ENCODE peak calls at places on chromosomes 6 and 20, in seven cellular contexts. One of them, this sample, is unnamed.

GRCh38 chr6:1679691-1680068 is 70.0 kb downstream of the FOXC1 start:
- DNase-seq in stimulated activated CD4-positive, alpha-beta T cell treated with anti-CD3 and anti-CD28 coated beads, Interleukin-4, amount 100 ng/mL, for 48 hours: no peak
- DNase-seq in NCI-H1694 treated with DMSO at 0.1 percent for 48 hours: no peak
- DNase-seq in epithelial cell of proximal tubule: no peak
- DNase-seq in GM18507: no peak
- DNase-seq in COR-L47: no peak
- DNase-seq in amniotic stem cell: no peak
- DNase-seq in this sample: no peak

GRCh38 chr20:64116016-64116415 is 8.7 kb upstream of the NPBWR2 start:
- DNase-seq in stimulated activated CD4-positive, alpha-beta T cell treated with anti-CD3 and anti-CD28 coated beads, Interleukin-4, amount 100 ng/mL, for 48 hours: no peak
- DNase-seq in amniotic stem cell: no peak
- DNase-seq in epithelial cell of proximal tubule: no peak
- DNase-seq in NCI-H1694 treated with DMSO at 0.1 percent for 48 hours: no peak
- DNase-seq in GM18507: no peak
- DNase-seq in COR-L47: no peak
- DNase-seq in this sample: no peak

GRCh38 chr6:18990313-18990978 is 603.3 kb downstream of the RNF144B start:
- DNase-seq in amniotic stem cell: no peak
- DNase-seq in epithelial cell of proximal tubule: no peak
- DNase-seq in COR-L47: peak
- DNase-seq in NCI-H1694 treated with DMSO at 0.1 percent for 48 hours: no peak
- DNase-seq in stimulated activated CD4-positive, alpha-beta T cell treated with anti-CD3 and anti-CD28 coated beads, Interleukin-4, amount 100 ng/mL, for 48 hours: peak
- DNase-seq in GM18507: peak
- DNase-seq in this sample: no peak

GRCh38 chr6:156617376-156617775 is 159.8 kb upstream of the ARID1B start:
- DNase-seq in stimulated activated CD4-positive, alpha-beta T cell treated with anti-CD3 and anti-CD28 coated beads, Interleukin-4, amount 100 ng/mL, for 48 hours: no peak
- DNase-seq in epithelial cell of proximal tubule: peak
- DNase-seq in COR-L47: no peak
- DNase-seq in GM18507: no peak
- DNase-seq in amniotic stem cell: no peak
- DNase-seq in NCI-H1694 treated with DMSO at 0.1 percent for 48 hours: no peak
- DNase-seq in this sample: peak

GRCh38 chr20:32697608-32698007 is 23.9 kb upstream of the C20orf203 start:
- DNase-seq in stimulated activated CD4-positive, alpha-beta T cell treated with anti-CD3 and anti-CD28 coated beads, Interleukin-4, amount 100 ng/mL, for 48 hours: no peak
- DNase-seq in amniotic stem cell: no peak
- DNase-seq in NCI-H1694 treated with DMSO at 0.1 percent for 48 hours: no peak
- DNase-seq in GM18507: no peak
- DNase-seq in epithelial cell of proximal tubule: no peak
- DNase-seq in COR-L47: no peak
- DNase-seq in this sample: no peak

GRCh38 chr6:69887714-69888345 is 21.5 kb downstream of the COL19A1 start:
- DNase-seq in NCI-H1694 treated with DMSO at 0.1 percent for 48 hours: no peak
- DNase-seq in GM18507: no peak
- DNase-seq in COR-L47: no peak
- DNase-seq in epithelial cell of proximal tubule: no peak
- DNase-seq in stimulated activated CD4-positive, alpha-beta T cell treated with anti-CD3 and anti-CD28 coated beads, Interleukin-4, amount 100 ng/mL, for 48 hours: no peak
- DNase-seq in amniotic stem cell: no peak
- DNase-seq in this sample: no peak

GRCh38 chr20:18537651-18538050 is 29.6 kb upstream of the SMIM26 start:
- DNase-seq in amniotic stem cell: no peak
- DNase-seq in GM18507: no peak
- DNase-seq in epithelial cell of proximal tubule: no peak
- DNase-seq in COR-L47: no peak
- DNase-seq in stimulated activated CD4-positive, alpha-beta T cell treated with anti-CD3 and anti-CD28 coated beads, Interleukin-4, amount 100 ng/mL, for 48 hours: no peak
- DNase-seq in NCI-H1694 treated with DMSO at 0.1 percent for 48 hours: no peak
- DNase-seq in this sample: no peak

GRCh38 chr6:16291739-16292138 is 53.4 kb downstream of the GMPR start:
- DNase-seq in NCI-H1694 treated with DMSO at 0.1 percent for 48 hours: no peak
- DNase-seq in GM18507: no peak
- DNase-seq in epithelial cell of proximal tubule: no peak
- DNase-seq in stimulated activated CD4-positive, alpha-beta T cell treated with anti-CD3 and anti-CD28 coated beads, Interleukin-4, amount 100 ng/mL, for 48 hours: no peak
- DNase-seq in COR-L47: no peak
- DNase-seq in amniotic stem cell: no peak
- DNase-seq in this sample: no peak

GRCh38 chr6:160253714-160254113 is 4.9 kb downstream of the SLC22A2 start:
- DNase-seq in GM18507: no peak
- DNase-seq in stimulated activated CD4-positive, alpha-beta T cell treated with anti-CD3 and anti-CD28 coated beads, Interleukin-4, amount 100 ng/mL, for 48 hours: no peak
- DNase-seq in epithelial cell of proximal tubule: no peak
- DNase-seq in NCI-H1694 treated with DMSO at 0.1 percent for 48 hours: no peak
- DNase-seq in COR-L47: no peak
- DNase-seq in amniotic stem cell: no peak
- DNase-seq in this sample: no peak

GRCh38 chr6:41733349-41733706 is 2.1 kb downstream of the TFEB start:
- DNase-seq in COR-L47: peak
- DNase-seq in epithelial cell of proximal tubule: no peak
- DNase-seq in NCI-H1694 treated with DMSO at 0.1 percent for 48 hours: no peak
- DNase-seq in GM18507: no peak
- DNase-seq in amniotic stem cell: no peak
- DNase-seq in stimulated activated CD4-positive, alpha-beta T cell treated with anti-CD3 and anti-CD28 coated beads, Interleukin-4, amount 100 ng/mL, for 48 hours: no peak
- DNase-seq in this sample: no peak

GRCh38 chr6:113094781-113095180 is 747.7 kb downstream of the RFPL4B start:
- DNase-seq in amniotic stem cell: peak
- DNase-seq in COR-L47: no peak
- DNase-seq in GM18507: no peak
- DNase-seq in epithelial cell of proximal tubule: no peak
- DNase-seq in stimulated activated CD4-positive, alpha-beta T cell treated with anti-CD3 and anti-CD28 coated beads, Interleukin-4, amount 100 ng/mL, for 48 hours: no peak
- DNase-seq in NCI-H1694 treated with DMSO at 0.1 percent for 48 hours: no peak
- DNase-seq in this sample: no peak

GRCh38 chr6:50541941-50542340 is 171.4 kb upstream of the TFAP2D start:
- DNase-seq in GM18507: no peak
- DNase-seq in stimulated activated CD4-positive, alpha-beta T cell treated with anti-CD3 and anti-CD28 coated beads, Interleukin-4, amount 100 ng/mL, for 48 hours: no peak
- DNase-seq in NCI-H1694 treated with DMSO at 0.1 percent for 48 hours: no peak
- DNase-seq in epithelial cell of proximal tubule: no peak
- DNase-seq in amniotic stem cell: no peak
- DNase-seq in COR-L47: no peak
- DNase-seq in this sample: no peak

GRCh38 chr6:168302534-168302933 is 17.0 kb downstream of the DACT2 start:
- DNase-seq in stimulated activated CD4-positive, alpha-beta T cell treated with anti-CD3 and anti-CD28 coated beads, Interleukin-4, amount 100 ng/mL, for 48 hours: no peak
- DNase-seq in NCI-H1694 treated with DMSO at 0.1 percent for 48 hours: no peak
- DNase-seq in amniotic stem cell: no peak
- DNase-seq in COR-L47: no peak
- DNase-seq in epithelial cell of proximal tubule: peak
- DNase-seq in GM18507: no peak
- DNase-seq in this sample: no peak

GRCh38 chr6:44045672-44046015 is 81.6 kb downstream of the MRPL14 start:
- DNase-seq in amniotic stem cell: no peak
- DNase-seq in GM18507: no peak
- DNase-seq in NCI-H1694 treated with DMSO at 0.1 percent for 48 hours: no peak
- DNase-seq in stimulated activated CD4-positive, alpha-beta T cell treated with anti-CD3 and anti-CD28 coated beads, Interleukin-4, amount 100 ng/mL, for 48 hours: no peak
- DNase-seq in COR-L47: no peak
- DNase-seq in epithelial cell of proximal tubule: no peak
- DNase-seq in this sample: no peak

GRCh38 chr20:53707341-53708102 is 113.9 kb upstream of the ZNF217 start:
- DNase-seq in GM18507: no peak
- DNase-seq in COR-L47: no peak
- DNase-seq in stimulated activated CD4-positive, alpha-beta T cell treated with anti-CD3 and anti-CD28 coated beads, Interleukin-4, amount 100 ng/mL, for 48 hours: no peak
- DNase-seq in epithelial cell of proximal tubule: no peak
- DNase-seq in NCI-H1694 treated with DMSO at 0.1 percent for 48 hours: no peak
- DNase-seq in amniotic stem cell: peak
- DNase-seq in this sample: no peak

GRCh38 chr20:1811621-1812498 is 83.3 kb upstream of the SIRPA start:
- DNase-seq in COR-L47: no peak
- DNase-seq in NCI-H1694 treated with DMSO at 0.1 percent for 48 hours: no peak
- DNase-seq in epithelial cell of proximal tubule: no peak
- DNase-seq in amniotic stem cell: no peak
- DNase-seq in stimulated activated CD4-positive, alpha-beta T cell treated with anti-CD3 and anti-CD28 coated beads, Interleukin-4, amount 100 ng/mL, for 48 hours: no peak
- DNase-seq in GM18507: no peak
- DNase-seq in this sample: no peak

GRCh38 chr6:54992789-54993188 is 146.2 kb downstream of the FAM83B start:
- DNase-seq in stimulated activated CD4-positive, alpha-beta T cell treated with anti-CD3 and anti-CD28 coated beads, Interleukin-4, amount 100 ng/mL, for 48 hours: no peak
- DNase-seq in COR-L47: no peak
- DNase-seq in amniotic stem cell: no peak
- DNase-seq in NCI-H1694 treated with DMSO at 0.1 percent for 48 hours: no peak
- DNase-seq in epithelial cell of proximal tubule: no peak
- DNase-seq in GM18507: no peak
- DNase-seq in this sample: no peak

GRCh38 chr20:62749851-62750445 is 41.3 kb downstream of the NTSR1 start:
- DNase-seq in NCI-H1694 treated with DMSO at 0.1 percent for 48 hours: no peak
- DNase-seq in GM18507: no peak
- DNase-seq in epithelial cell of proximal tubule: no peak
- DNase-seq in stimulated activated CD4-positive, alpha-beta T cell treated with anti-CD3 and anti-CD28 coated beads, Interleukin-4, amount 100 ng/mL, for 48 hours: no peak
- DNase-seq in COR-L47: no peak
- DNase-seq in amniotic stem cell: no peak
- DNase-seq in this sample: no peak

GRCh38 chr6:1327630-1328029 is 15.7 kb downstream of the FOXQ1 start:
- DNase-seq in amniotic stem cell: no peak
- DNase-seq in COR-L47: no peak
- DNase-seq in epithelial cell of proximal tubule: no peak
- DNase-seq in NCI-H1694 treated with DMSO at 0.1 percent for 48 hours: no peak
- DNase-seq in GM18507: no peak
- DNase-seq in stimulated activated CD4-positive, alpha-beta T cell treated with anti-CD3 and anti-CD28 coated beads, Interleukin-4, amount 100 ng/mL, for 48 hours: no peak
- DNase-seq in this sample: no peak

GRCh38 chr6:33490198-33490597 is 35.8 kb downstream of the ZBTB9 start:
- DNase-seq in amniotic stem cell: no peak
- DNase-seq in GM18507: no peak
- DNase-seq in epithelial cell of proximal tubule: no peak
- DNase-seq in stimulated activated CD4-positive, alpha-beta T cell treated with anti-CD3 and anti-CD28 coated beads, Interleukin-4, amount 100 ng/mL, for 48 hours: no peak
- DNase-seq in COR-L47: no peak
- DNase-seq in NCI-H1694 treated with DMSO at 0.1 percent for 48 hours: no peak
- DNase-seq in this sample: no peak

GRCh38 chr6:113414511-113414910 is 442.6 kb upstream of the MARCKS start:
- DNase-seq in GM18507: no peak
- DNase-seq in amniotic stem cell: peak
- DNase-seq in epithelial cell of proximal tubule: peak
- DNase-seq in stimulated activated CD4-positive, alpha-beta T cell treated with anti-CD3 and anti-CD28 coated beads, Interleukin-4, amount 100 ng/mL, for 48 hours: no peak
- DNase-seq in COR-L47: no peak
- DNase-seq in NCI-H1694 treated with DMSO at 0.1 percent for 48 hours: peak
- DNase-seq in this sample: no peak

GRCh38 chr20:60071965-60072364 is 113.7 kb downstream of the CDH26 start:
- DNase-seq in NCI-H1694 treated with DMSO at 0.1 percent for 48 hours: no peak
- DNase-seq in amniotic stem cell: no peak
- DNase-seq in epithelial cell of proximal tubule: no peak
- DNase-seq in stimulated activated CD4-positive, alpha-beta T cell treated with anti-CD3 and anti-CD28 coated beads, Interleukin-4, amount 100 ng/mL, for 48 hours: no peak
- DNase-seq in COR-L47: no peak
- DNase-seq in GM18507: no peak
- DNase-seq in this sample: no peak

GRCh38 chr6:169786349-169786748 is 34.9 kb downstream of the ERMARD start:
- DNase-seq in stimulated activated CD4-positive, alpha-beta T cell treated with anti-CD3 and anti-CD28 coated beads, Interleukin-4, amount 100 ng/mL, for 48 hours: no peak
- DNase-seq in GM18507: no peak
- DNase-seq in amniotic stem cell: no peak
- DNase-seq in COR-L47: no peak
- DNase-seq in epithelial cell of proximal tubule: no peak
- DNase-seq in NCI-H1694 treated with DMSO at 0.1 percent for 48 hours: no peak
- DNase-seq in this sample: no peak

GRCh38 chr6:47278545-47278944 is 31.2 kb downstream of the TNFRSF21 start:
- DNase-seq in amniotic stem cell: no peak
- DNase-seq in epithelial cell of proximal tubule: peak
- DNase-seq in NCI-H1694 treated with DMSO at 0.1 percent for 48 hours: no peak
- DNase-seq in COR-L47: no peak
- DNase-seq in stimulated activated CD4-positive, alpha-beta T cell treated with anti-CD3 and anti-CD28 coated beads, Interleukin-4, amount 100 ng/mL, for 48 hours: no peak
- DNase-seq in GM18507: no peak
- DNase-seq in this sample: peak

GRCh38 chr6:39849228-39849627 is 57.1 kb downstream of the DAAM2 start:
- DNase-seq in amniotic stem cell: no peak
- DNase-seq in epithelial cell of proximal tubule: no peak
- DNase-seq in COR-L47: no peak
- DNase-seq in GM18507: no peak
- DNase-seq in stimulated activated CD4-positive, alpha-beta T cell treated with anti-CD3 and anti-CD28 coated beads, Interleukin-4, amount 100 ng/mL, for 48 hours: no peak
- DNase-seq in NCI-H1694 treated with DMSO at 0.1 percent for 48 hours: no peak
- DNase-seq in this sample: no peak

GRCh38 chr6:138590796-138591709 is 91.8 kb upstream of the NHSL1 start:
- DNase-seq in NCI-H1694 treated with DMSO at 0.1 percent for 48 hours: peak
- DNase-seq in GM18507: no peak
- DNase-seq in epithelial cell of proximal tubule: no peak
- DNase-seq in stimulated activated CD4-positive, alpha-beta T cell treated with anti-CD3 and anti-CD28 coated beads, Interleukin-4, amount 100 ng/mL, for 48 hours: peak
- DNase-seq in COR-L47: no peak
- DNase-seq in amniotic stem cell: peak
- DNase-seq in this sample: peak

GRCh38 chr6:21219241-21219640 is 374.3 kb upstream of the SOX4 start:
- DNase-seq in GM18507: no peak
- DNase-seq in NCI-H1694 treated with DMSO at 0.1 percent for 48 hours: no peak
- DNase-seq in stimulated activated CD4-positive, alpha-beta T cell treated with anti-CD3 and anti-CD28 coated beads, Interleukin-4, amount 100 ng/mL, for 48 hours: no peak
- DNase-seq in COR-L47: no peak
- DNase-seq in epithelial cell of proximal tubule: no peak
- DNase-seq in amniotic stem cell: no peak
- DNase-seq in this sample: no peak

GRCh38 chr6:3794092-3794491 is 42.6 kb upstream of the PXDC1 start:
- DNase-seq in GM18507: no peak
- DNase-seq in amniotic stem cell: no peak
- DNase-seq in NCI-H1694 treated with DMSO at 0.1 percent for 48 hours: no peak
- DNase-seq in COR-L47: no peak
- DNase-seq in stimulated activated CD4-positive, alpha-beta T cell treated with anti-CD3 and anti-CD28 coated beads, Interleukin-4, amount 100 ng/mL, for 48 hours: no peak
- DNase-seq in epithelial cell of proximal tubule: no peak
- DNase-seq in this sample: no peak

GRCh38 chr20:1010659-1011058 is 8.5 kb upstream of the RSPO4 start:
- DNase-seq in stimulated activated CD4-positive, alpha-beta T cell treated with anti-CD3 and anti-CD28 coated beads, Interleukin-4, amount 100 ng/mL, for 48 hours: no peak
- DNase-seq in COR-L47: no peak
- DNase-seq in amniotic stem cell: no peak
- DNase-seq in NCI-H1694 treated with DMSO at 0.1 percent for 48 hours: no peak
- DNase-seq in GM18507: peak
- DNase-seq in epithelial cell of proximal tubule: no peak
- DNase-seq in this sample: no peak

GRCh38 chr6:112187736-112188135 is 66.6 kb downstream of the LAMA4 start:
- DNase-seq in COR-L47: no peak
- DNase-seq in stimulated activated CD4-positive, alpha-beta T cell treated with anti-CD3 and anti-CD28 coated beads, Interleukin-4, amount 100 ng/mL, for 48 hours: no peak
- DNase-seq in amniotic stem cell: no peak
- DNase-seq in GM18507: no peak
- DNase-seq in NCI-H1694 treated with DMSO at 0.1 percent for 48 hours: no peak
- DNase-seq in epithelial cell of proximal tubule: no peak
- DNase-seq in this sample: no peak

This sample was measured in kidney epithelial cell.